ENCODE peak calls at places on chromosomes 2 and 18, in ten cellular contexts. K is HFF-Myc, R is heart right ventricle, U is SJCRH30, N is activated T-cell treated with anti-CD3 and anti-CD28 coated beads for 1 hour, Q is fibroblast of gingiva, C is SK-N-SH, E is foreskin fibroblast, G is thoracic aorta, V is nucleus accumbens. A is an unnamed sample.

GRCh38 chr18:74496508-74497307 is 545 bp downstream of the CNDP2 start:
- DNase-seq in U (peak), G (no peak), Q (peak), C (peak), R (peak), V (peak), K (no peak), N (peak), E (peak), A (no peak)

GRCh38 chr2:49174755-49175154 is 20.4 kb upstream of the FSHR start:
- DNase-seq in U (no peak), G (no peak), R (no peak), N (no peak), K (no peak), C (peak), V (no peak), Q (no peak), E (no peak), A (no peak)

GRCh38 chr18:30358545-30358944 is 684.0 kb downstream of the DSC3 start:
- DNase-seq in C (no peak), G (no peak), K (no peak), Q (no peak), E (no peak), R (no peak), U (no peak), N (no peak), V (no peak), A (no peak)

GRCh38 chr2:238916875-238917590 is 69.1 kb downstream of the TWIST2 start:
- DNase-seq in Q (no peak), U (no peak), V (no peak), K (no peak), N (no peak), C (no peak), G (no peak), R (no peak), E (peak), A (no peak)

GRCh38 chr2:58156780-58157179 is 84.3 kb downstream of the FANCL start:
- DNase-seq in U (no peak), K (peak), C (no peak), G (no peak), N (no peak), Q (no peak), E (peak), V (no peak), R (no peak), A (no peak)

GRCh38 chr18:57561728-57562423 is 24.6 kb downstream of the FECH start:
- DNase-seq in N (no peak), E (peak), V (peak), C (peak), K (peak), Q (peak), R (peak), G (no peak), U (peak), A (peak)

GRCh38 chr2:170481201-170481600 is 233.9 kb upstream of the SP5 start:
- DNase-seq in U (no peak), K (no peak), R (no peak), V (no peak), E (no peak), N (no peak), Q (no peak), G (no peak), C (no peak), A (no peak)

GRCh38 chr2:44949329-44950151 is 8.0 kb downstream of the SIX3 start:
- DNase-seq in C (peak), G (no peak), U (peak), V (peak), K (no peak), Q (peak), R (no peak), N (no peak), E (peak), A (no peak)

GRCh38 chr18:49020129-49020528 is 69.4 kb upstream of the SMAD7 start:
- DNase-seq in E (no peak), U (no peak), N (no peak), C (peak), Q (no peak), V (no peak), G (no peak), K (no peak), R (no peak), A (no peak)

GRCh38 chr2:108169982-108170625 is 69.7 kb upstream of the SULT1C3 start:
- DNase-seq in Q (peak), K (no peak), G (no peak), R (no peak), V (no peak), N (no peak), U (peak), C (peak), E (peak), A (no peak)

GRCh38 chr2:190354003-190354690 is 10.8 kb downstream of the INPP1 start:
- DNase-seq in E (peak), G (no peak), N (no peak), C (peak), V (no peak), K (no peak), U (no peak), R (peak), Q (peak), A (no peak)

GRCh38 chr2:39435974-39436591 is 1.0 kb downstream of the MAP4K3 start:
- DNase-seq in G (no peak), K (no peak), R (peak), V (no peak), N (no peak), U (peak), E (peak), C (peak), Q (peak), A (peak)

GRCh38 chr2:25692143-25692542 is 18.8 kb upstream of the DTNB start:
- DNase-seq in G (no peak), R (peak), K (no peak), Q (peak), E (peak), U (no peak), N (no peak), C (no peak), V (no peak), A (no peak)

GRCh38 chr2:140248623-140249022 is 1468.4 kb upstream of the NXPH2 start:
- DNase-seq in E (peak), R (no peak), Q (peak), C (no peak), U (no peak), G (no peak), K (no peak), V (no peak), N (no peak), A (no peak)

GRCh38 chr2:57550912-57551311 is 495.7 kb upstream of the VRK2 start:
- DNase-seq in E (no peak), V (no peak), G (no peak), N (no peak), C (no peak), K (no peak), Q (no peak), U (no peak), R (no peak), A (no peak)

GRCh38 chr2:152407204-152407721 is 72.3 kb downstream of the FMNL2 start:
- DNase-seq in N (no peak), Q (peak), C (peak), K (no peak), R (peak), E (peak), G (no peak), V (peak), U (no peak), A (no peak)

GRCh38 chr18:45441110-45441842 is 174.0 kb upstream of the SLC14A2 start:
- DNase-seq in R (no peak), K (no peak), E (peak), Q (peak), C (no peak), N (no peak), V (no peak), G (no peak), U (peak), A (no peak)

GRCh38 chr18:7822435-7823425 is 255.6 kb downstream of the PTPRM start:
- DNase-seq in G (no peak), R (peak), Q (no peak), C (no peak), E (no peak), K (no peak), N (no peak), U (peak), V (no peak), A (no peak)

GRCh38 chr2:46967990-46968647 is 52.5 kb upstream of the MCFD2 start:
- DNase-seq in V (peak), C (no peak), R (peak), G (peak), U (no peak), Q (peak), N (no peak), E (peak), K (no peak), A (no peak)

GRCh38 chr2:190418717-190419116 is 10.6 kb downstream of the MFSD6 start:
- DNase-seq in R (no peak), Q (no peak), N (no peak), C (no peak), V (no peak), G (no peak), E (no peak), U (no peak), K (no peak), A (no peak)

GRCh38 chr18:60411715-60412114 is 39.1 kb upstream of the MC4R start:
- DNase-seq in K (no peak), U (peak), R (no peak), Q (no peak), V (no peak), N (no peak), E (no peak), G (no peak), C (no peak), A (no peak)

GRCh38 chr2:174610243-174610995 is 12.8 kb upstream of the WIPF1 start:
- DNase-seq in K (no peak), C (no peak), U (no peak), V (no peak), R (no peak), G (no peak), N (no peak), E (peak), Q (no peak), A (no peak)

GRCh38 chr18:70335892-70336726 is 47.3 kb downstream of the SOCS6 start:
- DNase-seq in E (no peak), V (no peak), C (no peak), R (no peak), N (no peak), G (no peak), K (no peak), U (no peak), Q (no peak), A (no peak)

GRCh38 chr18:79070486-79070885 is 1.3 kb downstream of the ATP9B start:
- DNase-seq in G (no peak), U (no peak), K (no peak), Q (no peak), E (peak), N (no peak), R (no peak), V (no peak), C (no peak), A (no peak)

GRCh38 chr18:35618289-35618688 is 36.7 kb downstream of the GALNT1 start:
- DNase-seq in E (no peak), U (no peak), K (no peak), C (no peak), V (no peak), G (no peak), Q (no peak), N (no peak), R (no peak), A (no peak)

GRCh38 chr2:26068602-26069298 is 34.9 kb downstream of the RAB10 start:
- DNase-seq in R (no peak), E (peak), Q (peak), G (no peak), K (peak), N (peak), C (no peak), U (peak), V (no peak), A (peak)

GRCh38 chr2:144989580-144990270 is 469.8 kb upstream of the ZEB2 start:
- DNase-seq in K (no peak), C (no peak), U (no peak), N (no peak), R (no peak), E (no peak), V (no peak), G (no peak), Q (no peak), A (no peak)